ENCODE peak calls at places on chromosomes 16 and 17, in ten cellular contexts. One of them, this sample, is unnamed.

GRCh38 chr16:67767953-67768352 is 38.4 kb downstream of the RANBP10 start:
- DNase-seq in CD8-positive, alpha-beta T cell: no peak
- DNase-seq in heart right ventricle: no peak
- DNase-seq in fibroblast of villous mesenchyme: peak; percentile 74
- DNase-seq in left ventricle myocardium inferior: no peak
- DNase-seq in A549: peak; percentile 22
- DNase-seq in fibroblast of lung: peak; percentile 80
- DNase-seq in adrenal gland: peak; percentile 23
- DNase-seq in SK-N-SH: no peak
- DNase-seq in mucosa of descending colon: no peak
- DNase-seq in this sample: peak; percentile 32

GRCh38 chr17:28001149-28001548 is 41.3 kb upstream of the NLK start:
- DNase-seq in CD8-positive, alpha-beta T cell: no peak
- DNase-seq in heart right ventricle: no peak
- DNase-seq in fibroblast of villous mesenchyme: no peak
- DNase-seq in left ventricle myocardium inferior: no peak
- DNase-seq in A549: no peak
- DNase-seq in fibroblast of lung: no peak
- DNase-seq in adrenal gland: no peak
- DNase-seq in SK-N-SH: no peak
- DNase-seq in mucosa of descending colon: no peak
- DNase-seq in this sample: no peak

GRCh38 chr16:27284865-27285675 is 16.5 kb upstream of the NSMCE1 start:
- DNase-seq in CD8-positive, alpha-beta T cell: no peak
- DNase-seq in heart right ventricle: no peak
- DNase-seq in fibroblast of villous mesenchyme: no peak
- DNase-seq in left ventricle myocardium inferior: no peak
- DNase-seq in A549: no peak
- DNase-seq in fibroblast of lung: no peak
- DNase-seq in adrenal gland: no peak
- DNase-seq in SK-N-SH: no peak
- DNase-seq in mucosa of descending colon: no peak
- DNase-seq in this sample: no peak

GRCh38 chr16:49700222-49700927 is 155.5 kb downstream of the ZNF423 start:
- DNase-seq in CD8-positive, alpha-beta T cell: no peak
- DNase-seq in heart right ventricle: peak; percentile 45
- DNase-seq in fibroblast of villous mesenchyme: no peak
- DNase-seq in left ventricle myocardium inferior: peak; percentile 36
- DNase-seq in A549: no peak
- DNase-seq in fibroblast of lung: peak; percentile 39
- DNase-seq in adrenal gland: peak; percentile 36
- DNase-seq in SK-N-SH: peak; percentile 55
- DNase-seq in mucosa of descending colon: no peak
- DNase-seq in this sample: no peak

GRCh38 chr17:50920891-50921595 is 54.9 kb upstream of the TOB1 start:
- DNase-seq in CD8-positive, alpha-beta T cell: no peak
- DNase-seq in heart right ventricle: no peak
- DNase-seq in fibroblast of villous mesenchyme: no peak
- DNase-seq in left ventricle myocardium inferior: no peak
- DNase-seq in A549: no peak
- DNase-seq in fibroblast of lung: no peak
- DNase-seq in adrenal gland: no peak
- DNase-seq in SK-N-SH: no peak
- DNase-seq in mucosa of descending colon: peak; percentile 65
- DNase-seq in this sample: no peak

GRCh38 chr16:12390644-12391043 is 413.0 kb downstream of the CPPED1 start:
- DNase-seq in CD8-positive, alpha-beta T cell: no peak
- DNase-seq in heart right ventricle: no peak
- DNase-seq in fibroblast of villous mesenchyme: no peak
- DNase-seq in left ventricle myocardium inferior: no peak
- DNase-seq in A549: no peak
- DNase-seq in fibroblast of lung: no peak
- DNase-seq in adrenal gland: no peak
- DNase-seq in SK-N-SH: no peak
- DNase-seq in mucosa of descending colon: no peak
- DNase-seq in this sample: no peak

GRCh38 chr16:86354641-86355040 is 155.7 kb upstream of the FOXF1 start:
- DNase-seq in CD8-positive, alpha-beta T cell: no peak
- DNase-seq in heart right ventricle: no peak
- DNase-seq in fibroblast of villous mesenchyme: peak; percentile 47
- DNase-seq in left ventricle myocardium inferior: no peak
- DNase-seq in A549: no peak
- DNase-seq in fibroblast of lung: peak; percentile 69
- DNase-seq in adrenal gland: no peak
- DNase-seq in SK-N-SH: no peak
- DNase-seq in mucosa of descending colon: no peak
- DNase-seq in this sample: no peak

GRCh38 chr17:80101946-80102706 is 745 bp downstream of the GAA start:
- DNase-seq in CD8-positive, alpha-beta T cell: no peak
- DNase-seq in heart right ventricle: no peak
- DNase-seq in fibroblast of villous mesenchyme: peak; percentile 11
- DNase-seq in left ventricle myocardium inferior: no peak
- DNase-seq in A549: no peak
- DNase-seq in fibroblast of lung: peak; percentile 54
- DNase-seq in adrenal gland: no peak
- DNase-seq in SK-N-SH: peak; percentile 74
- DNase-seq in mucosa of descending colon: no peak
- DNase-seq in this sample: no peak

GRCh38 chr17:65514541-65514940 is 46.9 kb downstream of the AXIN2 start:
- DNase-seq in CD8-positive, alpha-beta T cell: no peak
- DNase-seq in heart right ventricle: no peak
- DNase-seq in fibroblast of villous mesenchyme: no peak
- DNase-seq in left ventricle myocardium inferior: no peak
- DNase-seq in A549: no peak
- DNase-seq in fibroblast of lung: peak; percentile 11
- DNase-seq in adrenal gland: no peak
- DNase-seq in SK-N-SH: no peak
- DNase-seq in mucosa of descending colon: no peak
- DNase-seq in this sample: no peak

GRCh38 chr16:76653390-76654026 is 376.3 kb downstream of the CNTNAP4 start:
- DNase-seq in CD8-positive, alpha-beta T cell: no peak
- DNase-seq in heart right ventricle: no peak
- DNase-seq in fibroblast of villous mesenchyme: peak; percentile 20
- DNase-seq in left ventricle myocardium inferior: no peak
- DNase-seq in A549: peak; percentile 66
- DNase-seq in fibroblast of lung: peak; percentile 60
- DNase-seq in adrenal gland: peak; percentile 12
- DNase-seq in SK-N-SH: peak; percentile 39
- DNase-seq in mucosa of descending colon: no peak
- DNase-seq in this sample: no peak

GRCh38 chr17:80443916-80444708 is 29.1 kb downstream of the ENDOV start:
- DNase-seq in CD8-positive, alpha-beta T cell: no peak
- DNase-seq in heart right ventricle: no peak
- DNase-seq in fibroblast of villous mesenchyme: no peak
- DNase-seq in left ventricle myocardium inferior: no peak
- DNase-seq in A549: no peak
- DNase-seq in fibroblast of lung: no peak
- DNase-seq in adrenal gland: no peak
- DNase-seq in SK-N-SH: peak; percentile 77
- DNase-seq in mucosa of descending colon: no peak
- DNase-seq in this sample: no peak

GRCh38 chr16:79839851-79840321 is 239.3 kb upstream of the MAF start:
- DNase-seq in CD8-positive, alpha-beta T cell: no peak
- DNase-seq in heart right ventricle: peak; percentile 20
- DNase-seq in fibroblast of villous mesenchyme: no peak
- DNase-seq in left ventricle myocardium inferior: peak; percentile 38
- DNase-seq in A549: no peak
- DNase-seq in fibroblast of lung: peak; percentile 66
- DNase-seq in adrenal gland: no peak
- DNase-seq in SK-N-SH: no peak
- DNase-seq in mucosa of descending colon: no peak
- DNase-seq in this sample: no peak

GRCh38 chr17:10120113-10120485 is 78.3 kb downstream of the GAS7 start:
- DNase-seq in CD8-positive, alpha-beta T cell: no peak
- DNase-seq in heart right ventricle: no peak
- DNase-seq in fibroblast of villous mesenchyme: no peak
- DNase-seq in left ventricle myocardium inferior: no peak
- DNase-seq in A549: no peak
- DNase-seq in fibroblast of lung: no peak
- DNase-seq in adrenal gland: no peak
- DNase-seq in SK-N-SH: no peak
- DNase-seq in mucosa of descending colon: no peak
- DNase-seq in this sample: no peak

DNA sequence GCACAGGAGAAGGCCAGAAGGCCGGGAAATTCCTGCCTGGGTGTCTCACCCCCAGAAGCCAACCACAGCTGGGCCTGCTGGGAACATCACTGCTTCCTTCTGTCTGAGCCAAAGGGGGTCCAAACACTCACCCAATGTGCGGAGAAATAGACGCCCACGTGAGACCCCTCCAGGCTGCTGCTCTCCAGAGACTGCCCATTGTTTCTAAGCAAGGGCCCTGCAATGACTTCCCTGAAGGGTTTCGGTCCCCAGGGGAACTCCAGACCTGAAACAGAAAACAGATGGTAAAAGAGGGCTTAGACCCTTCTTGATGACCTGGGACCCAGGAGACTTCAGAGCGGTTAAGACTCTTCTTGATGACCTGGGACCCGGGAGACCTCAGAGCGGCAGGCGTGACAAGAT is 41.3 kb downstream of the MRM3 start:
- DNase-seq in CD8-positive, alpha-beta T cell: no peak
- DNase-seq in heart right ventricle: no peak
- DNase-seq in fibroblast of villous mesenchyme: no peak
- DNase-seq in left ventricle myocardium inferior: no peak
- DNase-seq in A549: no peak
- DNase-seq in fibroblast of lung: no peak
- DNase-seq in adrenal gland: no peak
- DNase-seq in SK-N-SH: no peak
- DNase-seq in mucosa of descending colon: no peak
- DNase-seq in this sample: no peak
- TF ChIP-seq CTCF in CD8-positive, alpha-beta T cell: no peak
- TF ChIP-seq CTCF in heart right ventricle: no peak
- TF ChIP-seq CTCF in fibroblast of villous mesenchyme: no peak
- TF ChIP-seq CTCF in left ventricle myocardium inferior: no peak
- TF ChIP-seq CTCF in A549: no peak
- TF ChIP-seq CTCF in fibroblast of lung: no peak
- TF ChIP-seq CTCF in adrenal gland: no peak
- TF ChIP-seq CTCF in SK-N-SH: no peak
- TF ChIP-seq CTCF in mucosa of descending colon: no peak
- TF ChIP-seq CTCF in this sample: no peak

GRCh38 chr17:2551928-2552327 is 40.2 kb upstream of the METTL16 start:
- DNase-seq in CD8-positive, alpha-beta T cell: no peak
- DNase-seq in heart right ventricle: no peak
- DNase-seq in fibroblast of villous mesenchyme: no peak
- DNase-seq in left ventricle myocardium inferior: no peak
- DNase-seq in A549: no peak
- DNase-seq in fibroblast of lung: no peak
- DNase-seq in adrenal gland: no peak
- DNase-seq in SK-N-SH: no peak
- DNase-seq in mucosa of descending colon: no peak
- DNase-seq in this sample: no peak
- H3K4me3 ChIP-seq in CD8-positive, alpha-beta T cell: no peak overlapping the region
- H3K4me3 ChIP-seq in heart right ventricle: no peak overlapping the region
- H3K4me3 ChIP-seq in fibroblast of villous mesenchyme: no peak overlapping the region
- H3K4me3 ChIP-seq in left ventricle myocardium inferior: no peak overlapping the region
- H3K4me3 ChIP-seq in A549: no peak overlapping the region
- H3K4me3 ChIP-seq in fibroblast of lung: no peak overlapping the region
- H3K4me3 ChIP-seq in adrenal gland: no peak overlapping the region
- H3K4me3 ChIP-seq in SK-N-SH: no peak overlapping the region
- H3K4me3 ChIP-seq in mucosa of descending colon: no peak overlapping the region
- H3K4me3 ChIP-seq in this sample: no peak overlapping the region

GRCh38 chr16:75421820-75422126 is 11.5 kb downstream of the CFDP1 start:
- DNase-seq in CD8-positive, alpha-beta T cell: no peak
- DNase-seq in heart right ventricle: no peak
- DNase-seq in fibroblast of villous mesenchyme: no peak
- DNase-seq in left ventricle myocardium inferior: no peak
- DNase-seq in A549: no peak
- DNase-seq in fibroblast of lung: no peak
- DNase-seq in adrenal gland: no peak
- DNase-seq in SK-N-SH: no peak
- DNase-seq in mucosa of descending colon: no peak
- DNase-seq in this sample: no peak

GRCh38 chr16:75429621-75430403 is 3.5 kb downstream of the CFDP1 start:
- DNase-seq in CD8-positive, alpha-beta T cell: no peak
- DNase-seq in heart right ventricle: no peak
- DNase-seq in fibroblast of villous mesenchyme: no peak
- DNase-seq in left ventricle myocardium inferior: no peak
- DNase-seq in A549: no peak
- DNase-seq in fibroblast of lung: no peak
- DNase-seq in adrenal gland: no peak
- DNase-seq in SK-N-SH: no peak
- DNase-seq in mucosa of descending colon: no peak
- DNase-seq in this sample: no peak

GRCh38 chr16:75420987-75421819 is 12.1 kb downstream of the CFDP1 start:
- DNase-seq in CD8-positive, alpha-beta T cell: no peak
- DNase-seq in heart right ventricle: peak; percentile 85
- DNase-seq in fibroblast of villous mesenchyme: peak; percentile 69
- DNase-seq in left ventricle myocardium inferior: peak; percentile 85
- DNase-seq in A549: peak; percentile 45
- DNase-seq in fibroblast of lung: peak; percentile 56
- DNase-seq in adrenal gland: peak; percentile 51
- DNase-seq in SK-N-SH: peak; percentile 71
- DNase-seq in mucosa of descending colon: peak; percentile 83
- DNase-seq in this sample: no peak

GRCh38 chr16:75424096-75424762 is 9.1 kb downstream of the CFDP1 start:
- DNase-seq in CD8-positive, alpha-beta T cell: no peak
- DNase-seq in heart right ventricle: no peak
- DNase-seq in fibroblast of villous mesenchyme: peak; percentile 23
- DNase-seq in left ventricle myocardium inferior: no peak
- DNase-seq in A549: no peak
- DNase-seq in fibroblast of lung: no peak
- DNase-seq in adrenal gland: no peak
- DNase-seq in SK-N-SH: no peak
- DNase-seq in mucosa of descending colon: no peak
- DNase-seq in this sample: no peak
- TF ChIP-seq CTCF in CD8-positive, alpha-beta T cell: no peak
- TF ChIP-seq CTCF in heart right ventricle: no peak
- TF ChIP-seq CTCF in fibroblast of villous mesenchyme: no peak
- TF ChIP-seq CTCF in left ventricle myocardium inferior: no peak
- TF ChIP-seq CTCF in A549: no peak
- TF ChIP-seq CTCF in fibroblast of lung: no peak
- TF ChIP-seq CTCF in adrenal gland: no peak
- TF ChIP-seq CTCF in SK-N-SH: no peak
- TF ChIP-seq CTCF in mucosa of descending colon: no peak
- TF ChIP-seq CTCF in this sample: no peak

DNA sequence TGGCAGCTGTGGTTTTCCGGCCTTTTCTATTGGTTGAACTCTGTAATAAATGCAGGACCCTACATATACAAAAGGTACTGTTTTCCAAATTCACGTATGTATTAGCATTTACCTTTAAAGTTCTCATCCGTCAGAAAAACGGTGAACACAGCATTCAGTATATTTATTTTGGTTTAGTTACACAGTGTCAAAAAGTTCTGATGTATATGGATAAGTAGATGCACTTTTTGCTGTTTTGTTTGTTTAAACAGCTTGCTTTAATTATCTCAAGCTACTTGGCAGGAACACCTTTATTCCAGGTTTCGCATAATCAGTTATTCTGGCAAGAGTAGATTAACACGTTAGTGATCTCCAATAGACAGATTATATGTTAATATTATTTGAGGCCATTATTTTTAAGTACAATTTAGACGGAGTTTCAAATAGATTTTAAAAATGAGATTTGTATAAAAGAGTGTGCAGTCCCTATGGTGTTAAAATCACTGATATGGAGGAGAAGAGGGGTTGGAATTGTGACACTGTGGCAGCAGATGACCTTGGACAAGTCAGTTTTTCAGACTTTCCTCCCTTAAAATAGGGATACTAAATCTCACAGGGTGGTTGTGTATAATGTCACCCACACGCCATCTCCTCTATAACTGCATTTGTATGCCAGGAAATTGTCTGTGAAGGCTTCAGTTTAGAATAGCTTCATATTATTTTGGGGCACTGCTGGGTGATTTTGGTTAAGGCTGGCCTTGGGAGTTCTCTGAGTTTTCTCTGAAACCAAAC is 2.1 kb downstream of the HERPUD1 start:
- DNase-seq in CD8-positive, alpha-beta T cell: no peak
- DNase-seq in heart right ventricle: no peak
- DNase-seq in fibroblast of villous mesenchyme: no peak
- DNase-seq in left ventricle myocardium inferior: no peak
- DNase-seq in A549: no peak
- DNase-seq in fibroblast of lung: no peak
- DNase-seq in adrenal gland: no peak
- DNase-seq in SK-N-SH: no peak
- DNase-seq in mucosa of descending colon: no peak
- DNase-seq in this sample: no peak
- H3K4me3 ChIP-seq in CD8-positive, alpha-beta T cell: peak overlapping the region; percentile 96
- H3K4me3 ChIP-seq in heart right ventricle: peak overlapping the region; percentile 94
- H3K4me3 ChIP-seq in fibroblast of villous mesenchyme: peak overlapping the region; percentile 100
- H3K4me3 ChIP-seq in left ventricle myocardium inferior: peak overlapping the region; percentile 99
- H3K4me3 ChIP-seq in A549: peak overlapping the region; percentile 99
- H3K4me3 ChIP-seq in fibroblast of lung: peak overlapping the region; percentile 92
- H3K4me3 ChIP-seq in adrenal gland: peak overlapping the region; percentile 74
- H3K4me3 ChIP-seq in SK-N-SH: peak overlapping the region; percentile 84
- H3K4me3 ChIP-seq in mucosa of descending colon: peak overlapping the region; percentile 100
- H3K4me3 ChIP-seq in this sample: peak overlapping the region; percentile 91